ENCODE peak calls at places on chromosomes 12 and 14, in four cellular contexts. One of them, this sample, is unnamed.

GRCh38 chr14:100915582-100915981 is 12.1 kb upstream of the RTL1 start:
- DNase-seq in foreskin keratinocyte: no peak
- DNase-seq in coronary artery: no peak
- DNase-seq in endothelial cell: no peak
- DNase-seq in this sample: no peak

GRCh38 chr12:55743967-55744931 is 1.3 kb downstream of the GDF11 start:
- DNase-seq in foreskin keratinocyte: no peak
- DNase-seq in coronary artery: no peak
- DNase-seq in endothelial cell: no peak
- DNase-seq in this sample: no peak

GRCh38 chr12:122189626-122190475 is 6.9 kb downstream of the LRRC43 start:
- DNase-seq in foreskin keratinocyte: no peak
- DNase-seq in coronary artery: no peak
- DNase-seq in endothelial cell: no peak
- DNase-seq in this sample: no peak

GRCh38 chr12:105337391-105337790 is 6.9 kb downstream of the C12orf75 start:
- DNase-seq in foreskin keratinocyte: no peak
- DNase-seq in coronary artery: no peak
- DNase-seq in endothelial cell: no peak
- DNase-seq in this sample: no peak

GRCh38 chr12:53053223-53054111 is 3.6 kb downstream of the TNS2 start:
- DNase-seq in foreskin keratinocyte: peak
- DNase-seq in coronary artery: peak
- DNase-seq in endothelial cell: peak
- DNase-seq in this sample: peak

GRCh38 chr12:113221997-113222729 is 899 bp downstream of the TPCN1 start:
- DNase-seq in foreskin keratinocyte: no peak
- DNase-seq in coronary artery: no peak
- DNase-seq in endothelial cell: no peak
- DNase-seq in this sample: no peak

GRCh38 chr12:47237751-47238211 is 158.0 kb upstream of the AMIGO2 start:
- DNase-seq in foreskin keratinocyte: no peak
- DNase-seq in coronary artery: no peak
- DNase-seq in endothelial cell: no peak
- DNase-seq in this sample: no peak

GRCh38 chr12:62983594-62983993 is 48.6 kb upstream of the PPM1H start:
- DNase-seq in foreskin keratinocyte: no peak
- DNase-seq in coronary artery: no peak
- DNase-seq in endothelial cell: peak
- DNase-seq in this sample: no peak

GRCh38 chr12:132771126-132771838 is 9.7 kb upstream of the ANKLE2 start:
- DNase-seq in foreskin keratinocyte: no peak
- DNase-seq in coronary artery: no peak
- DNase-seq in endothelial cell: no peak
- DNase-seq in this sample: no peak

GRCh38 chr12:124581792-124582424 is 14.5 kb upstream of the NCOR2 start:
- DNase-seq in foreskin keratinocyte: no peak
- DNase-seq in coronary artery: no peak
- DNase-seq in endothelial cell: no peak
- DNase-seq in this sample: no peak

GRCh38 chr12:110705309-110705708 is 16.4 kb upstream of the HVCN1 start:
- DNase-seq in foreskin keratinocyte: no peak
- DNase-seq in coronary artery: no peak
- DNase-seq in endothelial cell: no peak
- DNase-seq in this sample: no peak

GRCh38 chr14:100658514-100658886 is 68.2 kb upstream of the DLK1 start:
- DNase-seq in foreskin keratinocyte: no peak
- DNase-seq in coronary artery: no peak
- DNase-seq in endothelial cell: no peak
- DNase-seq in this sample: no peak

GRCh38 chr12:20213851-20214250 is 154.5 kb upstream of the PDE3A start:
- DNase-seq in foreskin keratinocyte: no peak
- DNase-seq in coronary artery: no peak
- DNase-seq in endothelial cell: no peak
- DNase-seq in this sample: no peak

GRCh38 chr12:124379938-124380754 is 85.3 kb downstream of the RFLNA start:
- DNase-seq in foreskin keratinocyte: peak
- DNase-seq in coronary artery: peak
- DNase-seq in endothelial cell: peak
- DNase-seq in this sample: no peak

GRCh38 chr12:93737457-93738198 is 60.5 kb downstream of the CRADD start:
- DNase-seq in foreskin keratinocyte: no peak
- DNase-seq in coronary artery: no peak
- DNase-seq in endothelial cell: no peak
- DNase-seq in this sample: no peak

GRCh38 chr12:105301696-105302095 is 28.8 kb upstream of the C12orf75 start:
- DNase-seq in foreskin keratinocyte: no peak
- DNase-seq in coronary artery: no peak
- DNase-seq in endothelial cell: no peak
- DNase-seq in this sample: no peak

GRCh38 chr12:1994429-1995143 is 9.7 kb downstream of the DCP1B start:
- DNase-seq in foreskin keratinocyte: no peak
- DNase-seq in coronary artery: no peak
- DNase-seq in endothelial cell: no peak
- DNase-seq in this sample: no peak
- TF ChIP-seq CTCF in foreskin keratinocyte: no peak
- TF ChIP-seq CTCF in coronary artery: no peak
- TF ChIP-seq CTCF in endothelial cell: no peak
- TF ChIP-seq CTCF in this sample: no peak

DNA sequence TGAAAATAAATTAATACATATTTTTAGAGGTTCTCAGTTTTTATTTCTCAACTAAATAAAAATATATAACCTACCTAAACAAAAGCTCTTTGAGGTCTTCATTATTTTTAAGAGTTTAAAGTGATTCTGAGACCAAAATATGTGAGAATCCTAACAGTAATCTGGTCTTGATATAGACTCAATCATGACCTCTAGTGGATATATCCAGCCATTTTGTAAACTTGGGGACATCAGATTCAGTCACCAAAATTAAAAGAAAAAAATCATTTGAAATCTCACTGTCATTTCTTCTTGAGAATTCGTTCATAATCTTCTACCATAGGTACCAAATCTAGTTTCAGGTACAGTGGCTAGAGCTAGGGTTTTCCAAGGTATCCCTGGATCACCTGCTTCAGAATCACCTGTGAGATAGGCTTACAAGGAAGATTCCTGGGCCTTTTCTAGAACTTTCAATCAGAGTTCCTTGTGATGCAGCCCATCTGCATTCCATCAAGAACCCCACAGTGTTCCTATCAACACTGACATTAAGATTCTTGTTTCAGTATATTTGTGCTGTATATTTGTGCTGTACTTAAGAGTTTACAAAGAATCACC is 214.9 kb downstream of the ADAMTS20 start:
- DNase-seq in foreskin keratinocyte: peak
- DNase-seq in coronary artery: no peak
- DNase-seq in endothelial cell: no peak
- DNase-seq in this sample: no peak
- TF ChIP-seq CTCF in foreskin keratinocyte: peak
- TF ChIP-seq CTCF in coronary artery: no peak
- TF ChIP-seq CTCF in endothelial cell: peak
- TF ChIP-seq CTCF in this sample: peak

GRCh38 chr14:36241183-36241582 is 64.7 kb upstream of the PTCSC3 start:
- DNase-seq in foreskin keratinocyte: no peak
- DNase-seq in coronary artery: no peak
- DNase-seq in endothelial cell: no peak
- DNase-seq in this sample: no peak
- TF ChIP-seq CTCF in foreskin keratinocyte: peak
- TF ChIP-seq CTCF in coronary artery: no peak
- TF ChIP-seq CTCF in endothelial cell: no peak
- TF ChIP-seq CTCF in this sample: no peak

DNA sequence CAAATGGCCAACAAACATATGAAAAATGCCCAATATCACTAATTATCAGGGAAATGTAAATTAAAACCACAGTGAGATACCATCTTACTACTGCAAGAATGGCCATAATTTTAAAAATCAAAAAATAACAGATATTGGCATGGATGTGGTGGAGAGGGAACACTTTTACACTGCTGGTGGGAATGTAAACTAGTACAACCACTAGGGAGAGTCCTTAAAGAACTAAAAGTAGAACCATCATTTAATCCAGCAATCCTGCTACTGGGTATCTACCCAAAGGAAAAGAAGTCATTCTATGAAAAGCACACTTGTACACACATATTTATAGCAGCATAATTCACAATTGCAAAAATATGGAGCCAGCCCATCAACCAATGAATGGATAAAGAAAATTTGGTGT is 459.7 kb downstream of the GXYLT1 start:
- DNase-seq in foreskin keratinocyte: peak
- DNase-seq in coronary artery: no peak
- DNase-seq in endothelial cell: no peak
- DNase-seq in this sample: no peak
- TF ChIP-seq CTCF in foreskin keratinocyte: no peak
- TF ChIP-seq CTCF in coronary artery: no peak
- TF ChIP-seq CTCF in endothelial cell: no peak
- TF ChIP-seq CTCF in this sample: no peak

GRCh38 chr14:69073925-69074324 is 79.0 kb downstream of the DCAF5 start:
- DNase-seq in foreskin keratinocyte: no peak
- DNase-seq in coronary artery: no peak
- DNase-seq in endothelial cell: no peak
- DNase-seq in this sample: no peak
- TF ChIP-seq CTCF in foreskin keratinocyte: no peak
- TF ChIP-seq CTCF in coronary artery: no peak
- TF ChIP-seq CTCF in endothelial cell: no peak
- TF ChIP-seq CTCF in this sample: no peak

DNA sequence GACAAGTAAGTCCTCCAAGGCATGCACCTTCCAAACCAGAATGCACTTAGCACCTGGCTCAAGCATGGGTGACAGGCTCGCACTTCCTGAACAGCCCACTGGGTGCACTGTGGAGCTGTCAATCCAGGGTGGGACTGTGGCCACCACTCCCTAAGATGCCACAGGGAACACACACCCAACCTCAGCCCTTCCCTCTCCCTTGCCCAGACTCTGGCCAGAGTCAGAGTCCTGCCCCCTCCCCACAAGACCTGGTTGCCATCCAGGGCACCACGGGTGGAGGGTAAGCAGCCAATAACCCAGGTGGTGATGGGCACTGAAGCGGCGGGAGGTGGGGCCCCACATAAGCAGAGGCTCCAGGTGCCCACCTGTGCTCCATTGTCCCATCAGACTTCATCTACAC is 160.6 kb downstream of the MYRFL start:
- DNase-seq in foreskin keratinocyte: no peak
- DNase-seq in coronary artery: no peak
- DNase-seq in endothelial cell: no peak
- DNase-seq in this sample: no peak
- TF ChIP-seq CTCF in foreskin keratinocyte: peak
- TF ChIP-seq CTCF in coronary artery: no peak
- TF ChIP-seq CTCF in endothelial cell: peak
- TF ChIP-seq CTCF in this sample: peak

This sample was measured in progenitor cell of endocrine pancreas.